ENCODE peak calls at places on chromosome 1, in nine cellular contexts. S is lower leg skin, H is body of pancreas, I is IMR-90, L is H54, T is stomach, G is tibial nerve, Z is ovary, F is transverse colon. R is an unnamed sample.

GRCh38 chr1:199116488-199116887 is 477.6 kb downstream of the PTPRC start:
- DNase-seq in G (no peak), I (no peak), H (no peak), S (no peak), L (no peak), Z (no peak), F (no peak), T (no peak), R (no peak)

GRCh38 chr1:151472852-151473731 is 13.8 kb upstream of the POGZ start:
- DNase-seq in Z (peak; percentile 64), I (peak; percentile 34), S (peak; percentile 83), G (no peak), L (no peak), T (peak; percentile 36), F (peak; percentile 49), H (peak; percentile 46), R (peak; percentile 70)

GRCh38 chr1:79726911-79727310 is 720.4 kb upstream of the ADGRL4 start:
- DNase-seq in F (no peak), Z (no peak), S (no peak), I (peak; percentile 29), T (no peak), H (no peak), G (no peak), L (no peak), R (no peak)

GRCh38 chr1:1461721-1462317 is 9.7 kb upstream of the ATAD3B start:
- DNase-seq in L (no peak), T (no peak), H (peak; percentile 23), G (no peak), F (peak; percentile 53), I (no peak), S (no peak), Z (no peak), R (peak; percentile 39)

GRCh38 chr1:54355931-54356679 is 50.1 kb downstream of the SSBP3 start:
- DNase-seq in F (peak; percentile 50), H (peak; percentile 59), L (no peak), I (no peak), T (no peak), S (no peak), Z (peak; percentile 29), G (no peak), R (peak; percentile 87)

GRCh38 chr1:68975534-68975933 is 478.7 kb upstream of the DEPDC1 start:
- DNase-seq in L (no peak), F (no peak), G (no peak), T (no peak), S (no peak), H (no peak), I (no peak), Z (no peak), R (no peak)

GRCh38 chr1:93798301-93798700 is 80.7 kb downstream of the DNTTIP2 start:
- DNase-seq in H (no peak), S (no peak), L (no peak), G (no peak), Z (no peak), I (peak; percentile 89), T (no peak), F (no peak), R (no peak)

GRCh38 chr1:37795340-37796110 is 1.9 kb downstream of the MANEAL start:
- DNase-seq in Z (peak; percentile 42), L (no peak), H (peak; percentile 76), G (no peak), I (peak; percentile 32), T (peak; percentile 68), S (no peak), F (peak; percentile 62), R (peak; percentile 68)

GRCh38 chr1:80050085-80050484 is 1043.6 kb upstream of the ADGRL4 start:
- DNase-seq in G (no peak), L (no peak), S (no peak), Z (no peak), T (no peak), F (no peak), I (no peak), H (no peak), R (no peak)

GRCh38 chr1:82494117-82494516 is 693.4 kb downstream of the ADGRL2 start:
- DNase-seq in H (no peak), F (no peak), S (no peak), I (no peak), G (no peak), L (no peak), T (no peak), Z (no peak), R (no peak)

GRCh38 chr1:163427336-163427735 is 105.6 kb downstream of the NUF2 start:
- DNase-seq in S (no peak), G (no peak), F (no peak), L (no peak), I (no peak), Z (no peak), H (no peak), T (no peak), R (no peak)

GRCh38 chr1:155177918-155178281 is 4.3 kb downstream of the TRIM46 start:
- DNase-seq in T (peak; percentile 27), L (no peak), G (no peak), Z (peak; percentile 12), F (no peak), H (no peak), S (peak; percentile 65), I (no peak), R (no peak)

GRCh38 chr1:61259379-61260148 is 177.2 kb downstream of the NFIA start:
- DNase-seq in H (no peak), Z (no peak), F (no peak), L (no peak), S (no peak), I (no peak), T (no peak), G (no peak), R (no peak)

GRCh38 chr1:8412183-8412831 is 94.4 kb downstream of the SLC45A1 start:
- DNase-seq in H (no peak), L (peak; percentile 38), F (peak; percentile 47), Z (no peak), S (no peak), G (no peak), T (no peak), I (peak; percentile 91), R (peak; percentile 32)

GRCh38 chr1:71625004-71625403 is 544.2 kb upstream of the ZRANB2 start:
- DNase-seq in I (no peak), G (no peak), H (no peak), F (no peak), S (no peak), T (no peak), L (no peak), Z (no peak), R (no peak)

GRCh38 chr1:58619286-58620054 is 42.4 kb upstream of the TACSTD2 start:
- DNase-seq in F (no peak), G (no peak), L (no peak), H (peak; percentile 61), Z (no peak), I (no peak), T (peak; percentile 43), S (no peak), R (no peak)

GRCh38 chr1:26787706-26788514 is at the start of gene PIGV:
- DNase-seq in G (peak; percentile 77), I (peak; percentile 75), T (peak; percentile 89), Z (peak; percentile 90), H (peak; percentile 89), S (peak; percentile 97), L (no peak), F (peak; percentile 90), R (peak; percentile 94)
- TF ChIP-seq POLR2A in G (peak; percentile 71), I (peak; percentile 66), T (peak; percentile 50), Z (peak; percentile 84), H (no peak), S (no peak), L (peak; percentile 15), F (peak; percentile 81), R (peak; percentile 86)

GRCh38 chr1:84947536-84948410 is 49.1 kb downstream of the MCOLN2 start:
- DNase-seq in F (no peak), I (no peak), G (no peak), T (no peak), Z (no peak), H (no peak), S (no peak), L (no peak), R (no peak)
- TF ChIP-seq POLR2A in F (no peak), I (no peak), G (no peak), T (no peak), Z (no peak), H (no peak), S (no peak), L (no peak), R (no peak)

GRCh38 chr1:24721533-24721932 is 23.7 kb upstream of the CLIC4 start:
- DNase-seq in F (no peak), Z (no peak), G (no peak), S (no peak), H (no peak), L (no peak), T (no peak), I (no peak), R (no peak)
- TF ChIP-seq POLR2A in F (no peak), Z (no peak), G (no peak), S (no peak), H (no peak), L (no peak), T (no peak), I (no peak), R (no peak)

GRCh38 chr1:180156631-180157091 is 2.0 kb downstream of the QSOX1 start:
- DNase-seq in I (peak; percentile 78), T (no peak), L (no peak), S (no peak), Z (no peak), F (no peak), H (no peak), G (no peak), R (peak; percentile 44)
- TF ChIP-seq POLR2A in I (no peak), T (no peak), L (no peak), S (no peak), Z (no peak), F (no peak), H (no peak), G (no peak), R (no peak)

GRCh38 chr1:203672354-203672753 is 45.7 kb downstream of the ATP2B4 start:
- DNase-seq in G (no peak), F (peak; percentile 46), H (peak; percentile 77), I (peak; percentile 88), S (no peak), T (no peak), L (no peak), Z (peak; percentile 63), R (no peak)
- TF ChIP-seq POLR2A in G (no peak), F (no peak), H (no peak), I (no peak), S (no peak), T (no peak), L (no peak), Z (no peak), R (no peak)

DNA sequence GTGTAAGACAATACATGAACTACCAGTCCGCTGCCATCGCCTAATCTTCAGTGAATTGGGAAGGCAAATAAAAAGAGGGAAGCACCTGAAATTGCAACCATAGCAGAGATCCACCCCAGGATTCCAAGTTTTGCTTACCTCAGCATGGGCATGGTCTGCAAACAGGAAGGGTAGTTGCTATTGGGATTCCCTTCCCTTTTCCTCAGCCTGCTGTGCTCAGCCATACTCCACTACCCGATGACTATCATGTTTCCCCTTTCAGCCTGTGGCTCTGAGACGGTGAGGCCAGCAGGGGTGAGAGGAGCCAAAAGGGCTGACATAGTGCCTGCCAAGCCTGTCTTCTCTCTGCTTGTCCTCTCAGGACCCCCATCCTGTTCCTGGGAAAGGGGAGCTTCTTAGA is 64.2 kb downstream of the GPR137B start:
- DNase-seq in H (no peak), Z (no peak), L (no peak), S (no peak), F (peak; percentile 8), I (no peak), G (no peak), T (no peak), R (peak; percentile 5)
- TF ChIP-seq POLR2A in H (no peak), Z (no peak), L (no peak), S (no peak), F (no peak), I (no peak), G (no peak), T (no peak), R (no peak)

R was measured in erythroblast.